ENCODE peak calls at places on chromosomes 7 and 10, in nine cellular contexts. One of them, this sample, is unnamed.
A peak's percentile ranks its signal among the peaks of the same experiment; 100 is the strongest.

GRCh38 chr7:94632338-94633024 is 23.5 kb downstream of the SGCE start:
- DNase-seq in endothelial cell: no peak
- DNase-seq in activated B cell treated with CpG ODN at 0.5 μM for 24 hours: no peak
- DNase-seq in brain microvascular endothelial cell: peak; percentile 95
- DNase-seq in kidney epithelial cell: peak; percentile 49
- DNase-seq in GM23338: peak; percentile 7
- DNase-seq in right lobe of liver: no peak
- DNase-seq in AG09309: peak; percentile 68
- DNase-seq in Calu3: no peak
- DNase-seq in this sample: peak; percentile 59

GRCh38 chr7:93048136-93048930 is 69.4 kb downstream of the SAMD9 start:
- DNase-seq in endothelial cell: no peak
- DNase-seq in activated B cell treated with CpG ODN at 0.5 μM for 24 hours: no peak
- DNase-seq in brain microvascular endothelial cell: no peak
- DNase-seq in kidney epithelial cell: no peak
- DNase-seq in GM23338: no peak
- DNase-seq in right lobe of liver: no peak
- DNase-seq in AG09309: no peak
- DNase-seq in Calu3: no peak
- DNase-seq in this sample: peak; percentile 6

GRCh38 chr10:98170249-98171117 is 36.0 kb downstream of the R3HCC1L start:
- DNase-seq in endothelial cell: peak; percentile 55
- DNase-seq in activated B cell treated with CpG ODN at 0.5 μM for 24 hours: no peak
- DNase-seq in brain microvascular endothelial cell: peak; percentile 38
- DNase-seq in kidney epithelial cell: peak; percentile 16
- DNase-seq in GM23338: peak; percentile 88
- DNase-seq in right lobe of liver: no peak
- DNase-seq in AG09309: no peak
- DNase-seq in Calu3: peak; percentile 40
- DNase-seq in this sample: peak; percentile 61

GRCh38 chr7:150336746-150337145 is 4.7 kb downstream of the RARRES2 start:
- DNase-seq in endothelial cell: no peak
- DNase-seq in activated B cell treated with CpG ODN at 0.5 μM for 24 hours: no peak
- DNase-seq in brain microvascular endothelial cell: no peak
- DNase-seq in kidney epithelial cell: no peak
- DNase-seq in GM23338: no peak
- DNase-seq in right lobe of liver: no peak
- DNase-seq in AG09309: no peak
- DNase-seq in Calu3: no peak
- DNase-seq in this sample: no peak

GRCh38 chr7:129886184-129886817 is 66.5 kb downstream of the UBE2H start:
- DNase-seq in endothelial cell: no peak
- DNase-seq in activated B cell treated with CpG ODN at 0.5 μM for 24 hours: no peak
- DNase-seq in brain microvascular endothelial cell: no peak
- DNase-seq in kidney epithelial cell: no peak
- DNase-seq in GM23338: no peak
- DNase-seq in right lobe of liver: no peak
- DNase-seq in AG09309: no peak
- DNase-seq in Calu3: no peak
- DNase-seq in this sample: no peak

GRCh38 chr7:150370612-150371071 is 2.0 kb downstream of the REPIN1 start:
- DNase-seq in endothelial cell: no peak
- DNase-seq in activated B cell treated with CpG ODN at 0.5 μM for 24 hours: no peak
- DNase-seq in brain microvascular endothelial cell: peak; percentile 86
- DNase-seq in kidney epithelial cell: no peak
- DNase-seq in GM23338: no peak
- DNase-seq in right lobe of liver: no peak
- DNase-seq in AG09309: no peak
- DNase-seq in Calu3: no peak
- DNase-seq in this sample: no peak

GRCh38 chr10:115665549-115665948 is 572.4 kb downstream of the ATRNL1 start:
- DNase-seq in endothelial cell: no peak
- DNase-seq in activated B cell treated with CpG ODN at 0.5 μM for 24 hours: no peak
- DNase-seq in brain microvascular endothelial cell: peak; percentile 27
- DNase-seq in kidney epithelial cell: no peak
- DNase-seq in GM23338: no peak
- DNase-seq in right lobe of liver: no peak
- DNase-seq in AG09309: no peak
- DNase-seq in Calu3: no peak
- DNase-seq in this sample: no peak

GRCh38 chr7:2032876-2033407 is 199.8 kb downstream of the MAD1L1 start:
- DNase-seq in endothelial cell: no peak
- DNase-seq in activated B cell treated with CpG ODN at 0.5 μM for 24 hours: no peak
- DNase-seq in brain microvascular endothelial cell: no peak
- DNase-seq in kidney epithelial cell: no peak
- DNase-seq in GM23338: no peak
- DNase-seq in right lobe of liver: peak; percentile 7
- DNase-seq in AG09309: no peak
- DNase-seq in Calu3: no peak
- DNase-seq in this sample: no peak

GRCh38 chr7:82036146-82036886 is 266.5 kb upstream of the HGF start:
- DNase-seq in endothelial cell: no peak
- DNase-seq in activated B cell treated with CpG ODN at 0.5 μM for 24 hours: no peak
- DNase-seq in brain microvascular endothelial cell: peak; percentile 70
- DNase-seq in kidney epithelial cell: no peak
- DNase-seq in GM23338: no peak
- DNase-seq in right lobe of liver: no peak
- DNase-seq in AG09309: peak; percentile 53
- DNase-seq in Calu3: no peak
- DNase-seq in this sample: no peak

GRCh38 chr10:121002586-121003205 is 151.5 kb downstream of the WDR11 start:
- DNase-seq in endothelial cell: no peak
- DNase-seq in activated B cell treated with CpG ODN at 0.5 μM for 24 hours: no peak
- DNase-seq in brain microvascular endothelial cell: no peak
- DNase-seq in kidney epithelial cell: no peak
- DNase-seq in GM23338: no peak
- DNase-seq in right lobe of liver: no peak
- DNase-seq in AG09309: no peak
- DNase-seq in Calu3: peak; percentile 44
- DNase-seq in this sample: peak; percentile 78

GRCh38 chr10:16049050-16049449 is 188.7 kb upstream of the MINDY3 start:
- DNase-seq in endothelial cell: no peak
- DNase-seq in activated B cell treated with CpG ODN at 0.5 μM for 24 hours: no peak
- DNase-seq in brain microvascular endothelial cell: no peak
- DNase-seq in kidney epithelial cell: no peak
- DNase-seq in GM23338: peak; percentile 18
- DNase-seq in right lobe of liver: no peak
- DNase-seq in AG09309: no peak
- DNase-seq in Calu3: no peak
- DNase-seq in this sample: peak; percentile 31
- TF ChIP-seq CTCF in endothelial cell: no peak
- TF ChIP-seq CTCF in activated B cell treated with CpG ODN at 0.5 μM for 24 hours: no peak
- TF ChIP-seq CTCF in brain microvascular endothelial cell: no peak
- TF ChIP-seq CTCF in kidney epithelial cell: no peak
- TF ChIP-seq CTCF in GM23338: peak; percentile 33
- TF ChIP-seq CTCF in right lobe of liver: no peak
- TF ChIP-seq CTCF in AG09309: no peak
- TF ChIP-seq CTCF in Calu3: no peak
- TF ChIP-seq CTCF in this sample: no peak

GRCh38 chr10:86659161-86659691 is 4.9 kb downstream of the OPN4 start:
- DNase-seq in endothelial cell: no peak
- DNase-seq in activated B cell treated with CpG ODN at 0.5 μM for 24 hours: no peak
- DNase-seq in brain microvascular endothelial cell: no peak
- DNase-seq in kidney epithelial cell: no peak
- DNase-seq in GM23338: no peak
- DNase-seq in right lobe of liver: peak; percentile 8
- DNase-seq in AG09309: no peak
- DNase-seq in Calu3: no peak
- DNase-seq in this sample: no peak

GRCh38 chr10:86659721-86660438 is 5.5 kb downstream of the OPN4 start:
- DNase-seq in endothelial cell: no peak
- DNase-seq in activated B cell treated with CpG ODN at 0.5 μM for 24 hours: no peak
- DNase-seq in brain microvascular endothelial cell: no peak
- DNase-seq in kidney epithelial cell: no peak
- DNase-seq in GM23338: no peak
- DNase-seq in right lobe of liver: peak; percentile 12
- DNase-seq in AG09309: no peak
- DNase-seq in Calu3: no peak
- DNase-seq in this sample: no peak

GRCh38 chr10:86663046-86663345 is 5.3 kb upstream of the LDB3 start:
- DNase-seq in endothelial cell: no peak
- DNase-seq in activated B cell treated with CpG ODN at 0.5 μM for 24 hours: no peak
- DNase-seq in brain microvascular endothelial cell: no peak
- DNase-seq in kidney epithelial cell: no peak
- DNase-seq in GM23338: no peak
- DNase-seq in right lobe of liver: no peak
- DNase-seq in AG09309: no peak
- DNase-seq in Calu3: no peak
- DNase-seq in this sample: no peak

GRCh38 chr10:86662186-86663045 is 5.9 kb upstream of the LDB3 start:
- DNase-seq in endothelial cell: no peak
- DNase-seq in activated B cell treated with CpG ODN at 0.5 μM for 24 hours: no peak
- DNase-seq in brain microvascular endothelial cell: no peak
- DNase-seq in kidney epithelial cell: no peak
- DNase-seq in GM23338: no peak
- DNase-seq in right lobe of liver: peak; percentile 9
- DNase-seq in AG09309: no peak
- DNase-seq in Calu3: no peak
- DNase-seq in this sample: no peak

DNA sequence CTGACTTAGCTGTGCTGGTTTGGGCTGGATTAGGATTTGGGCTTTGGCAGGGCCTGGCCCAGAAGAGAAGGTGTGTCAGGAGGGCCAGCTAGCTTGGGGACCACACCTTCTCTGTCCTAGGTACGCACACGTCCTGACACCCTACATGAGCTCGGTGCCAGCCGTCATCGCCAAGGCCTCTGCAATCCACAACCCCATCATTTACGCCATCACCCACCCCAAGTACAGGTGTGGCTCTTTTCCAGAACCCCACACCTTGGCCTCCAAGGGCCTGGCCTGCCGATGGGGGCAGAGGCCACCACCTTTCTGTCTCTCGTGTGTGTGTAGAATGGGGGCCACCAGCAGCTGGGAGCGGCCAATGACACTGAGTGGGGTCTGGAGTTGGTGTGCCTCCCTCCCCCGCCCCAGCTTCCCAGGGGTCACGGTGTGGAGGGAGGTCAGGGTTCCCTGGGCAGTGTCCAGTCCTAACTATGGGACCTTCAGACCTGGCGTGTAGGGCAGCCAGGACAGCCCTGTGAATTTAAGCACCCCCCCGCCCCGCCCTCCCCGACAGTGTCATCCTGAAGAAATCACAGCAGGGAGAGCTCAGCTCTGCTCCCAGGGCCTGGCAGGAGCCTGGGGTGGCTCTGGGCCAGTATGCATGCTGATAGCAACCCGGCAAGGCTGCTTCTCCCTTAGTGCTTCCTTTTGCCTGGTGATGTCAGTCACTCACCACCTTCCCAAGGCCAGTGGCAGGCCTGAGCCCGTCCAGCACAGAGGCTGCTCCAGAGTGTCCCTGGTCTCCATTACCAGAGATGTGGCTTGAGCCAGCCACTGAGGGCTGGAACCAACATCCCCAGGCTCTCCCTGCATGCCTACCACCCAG is 6.9 kb upstream of the LDB3 start:
- DNase-seq in endothelial cell: no peak
- DNase-seq in activated B cell treated with CpG ODN at 0.5 μM for 24 hours: no peak
- DNase-seq in brain microvascular endothelial cell: peak; percentile 21
- DNase-seq in kidney epithelial cell: no peak
- DNase-seq in GM23338: no peak
- DNase-seq in right lobe of liver: peak; percentile 8
- DNase-seq in AG09309: no peak
- DNase-seq in Calu3: no peak
- DNase-seq in this sample: no peak
- TF ChIP-seq CTCF in endothelial cell: no peak
- TF ChIP-seq CTCF in activated B cell treated with CpG ODN at 0.5 μM for 24 hours: no peak
- TF ChIP-seq CTCF in brain microvascular endothelial cell: no peak
- TF ChIP-seq CTCF in kidney epithelial cell: no peak
- TF ChIP-seq CTCF in GM23338: no peak
- TF ChIP-seq CTCF in right lobe of liver: no peak
- TF ChIP-seq CTCF in AG09309: no peak
- TF ChIP-seq CTCF in Calu3: no peak
- TF ChIP-seq CTCF in this sample: no peak

GRCh38 chr7:157707983-157708720 is 371.3 kb downstream of the DNAJB6 start:
- DNase-seq in endothelial cell: no peak
- DNase-seq in activated B cell treated with CpG ODN at 0.5 μM for 24 hours: no peak
- DNase-seq in brain microvascular endothelial cell: no peak
- DNase-seq in kidney epithelial cell: no peak
- DNase-seq in GM23338: no peak
- DNase-seq in right lobe of liver: no peak
- DNase-seq in AG09309: no peak
- DNase-seq in Calu3: no peak
- DNase-seq in this sample: no peak
- TF ChIP-seq CTCF in endothelial cell: no peak
- TF ChIP-seq CTCF in activated B cell treated with CpG ODN at 0.5 μM for 24 hours: no peak
- TF ChIP-seq CTCF in brain microvascular endothelial cell: no peak
- TF ChIP-seq CTCF in kidney epithelial cell: no peak
- TF ChIP-seq CTCF in GM23338: no peak
- TF ChIP-seq CTCF in right lobe of liver: no peak
- TF ChIP-seq CTCF in AG09309: no peak
- TF ChIP-seq CTCF in Calu3: no peak
- TF ChIP-seq CTCF in this sample: no peak

GRCh38 chr7:151895695-151896485 is 19.0 kb upstream of the PRKAG2 start:
- DNase-seq in endothelial cell: no peak
- DNase-seq in activated B cell treated with CpG ODN at 0.5 μM for 24 hours: no peak
- DNase-seq in brain microvascular endothelial cell: no peak
- DNase-seq in kidney epithelial cell: no peak
- DNase-seq in GM23338: no peak
- DNase-seq in right lobe of liver: no peak
- DNase-seq in AG09309: no peak
- DNase-seq in Calu3: no peak
- DNase-seq in this sample: peak; percentile 13

GRCh38 chr7:151896486-151896885 is 19.6 kb upstream of the PRKAG2 start:
- DNase-seq in endothelial cell: no peak
- DNase-seq in activated B cell treated with CpG ODN at 0.5 μM for 24 hours: no peak
- DNase-seq in brain microvascular endothelial cell: no peak
- DNase-seq in kidney epithelial cell: no peak
- DNase-seq in GM23338: no peak
- DNase-seq in right lobe of liver: no peak
- DNase-seq in AG09309: no peak
- DNase-seq in Calu3: no peak
- DNase-seq in this sample: no peak

GRCh38 chr7:151895008-151895661 is 18.2 kb upstream of the PRKAG2 start:
- DNase-seq in endothelial cell: no peak
- DNase-seq in activated B cell treated with CpG ODN at 0.5 μM for 24 hours: no peak
- DNase-seq in brain microvascular endothelial cell: no peak
- DNase-seq in kidney epithelial cell: no peak
- DNase-seq in GM23338: no peak
- DNase-seq in right lobe of liver: no peak
- DNase-seq in AG09309: no peak
- DNase-seq in Calu3: no peak
- DNase-seq in this sample: peak; percentile 57

GRCh38 chr7:151897951-151898686 is 21.2 kb upstream of the PRKAG2 start:
- DNase-seq in endothelial cell: no peak
- DNase-seq in activated B cell treated with CpG ODN at 0.5 μM for 24 hours: no peak
- DNase-seq in brain microvascular endothelial cell: no peak
- DNase-seq in kidney epithelial cell: no peak
- DNase-seq in GM23338: no peak
- DNase-seq in right lobe of liver: no peak
- DNase-seq in AG09309: no peak
- DNase-seq in Calu3: no peak
- DNase-seq in this sample: no peak

DNA sequence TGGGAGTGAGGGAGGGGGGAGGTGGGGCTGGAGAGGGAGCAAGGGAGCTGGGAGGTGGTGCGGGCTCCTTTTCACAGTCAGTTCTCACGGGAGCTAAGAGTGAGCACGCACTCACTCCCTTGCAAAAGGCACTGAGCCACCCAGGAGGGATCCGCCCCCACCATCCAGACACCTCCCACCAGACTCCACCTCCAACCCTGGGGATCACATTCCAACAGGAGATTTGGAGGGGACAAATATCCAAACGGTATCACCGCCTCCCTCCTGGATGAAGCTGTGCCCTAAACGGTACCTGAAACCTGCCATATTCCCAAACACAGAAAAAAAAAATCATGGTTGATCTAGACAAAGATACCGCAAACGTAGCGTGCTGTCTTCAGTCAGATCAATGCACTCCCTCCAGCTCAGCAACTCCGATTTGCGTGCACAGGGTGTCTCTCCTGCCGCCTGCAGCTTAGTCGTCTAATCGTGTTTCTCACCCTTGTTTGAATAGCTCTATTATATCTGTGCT is 20.3 kb upstream of the PRKAG2 start:
- DNase-seq in endothelial cell: no peak
- DNase-seq in activated B cell treated with CpG ODN at 0.5 μM for 24 hours: no peak
- DNase-seq in brain microvascular endothelial cell: no peak
- DNase-seq in kidney epithelial cell: no peak
- DNase-seq in GM23338: peak; percentile 63
- DNase-seq in right lobe of liver: peak; percentile 48
- DNase-seq in AG09309: no peak
- DNase-seq in Calu3: no peak
- DNase-seq in this sample: no peak
- TF ChIP-seq CTCF in endothelial cell: no peak
- TF ChIP-seq CTCF in activated B cell treated with CpG ODN at 0.5 μM for 24 hours: no peak
- TF ChIP-seq CTCF in brain microvascular endothelial cell: peak; percentile 8
- TF ChIP-seq CTCF in kidney epithelial cell: no peak
- TF ChIP-seq CTCF in GM23338: no peak
- TF ChIP-seq CTCF in right lobe of liver: peak; percentile 17
- TF ChIP-seq CTCF in AG09309: no peak
- TF ChIP-seq CTCF in Calu3: no peak
- TF ChIP-seq CTCF in this sample: no peak

This sample was measured in MCF 10A.